ENCODE peak calls at places on chromosomes 3 and 15, in five cellular contexts. One of them, this sample, is unnamed.

GRCh38 chr3:176663819-176664218 is 533.5 kb downstream of the TBL1XR1 start:
- DNase-seq in Jurkat, Clone E6-1: no peak
- DNase-seq in NCI-H774: peak; percentile 65
- DNase-seq in NCI-H748 treated with DMSO at 0.1 percent for 48 hours: peak; percentile 68
- DNase-seq in SK-N-SH: peak; percentile 29
- DNase-seq in this sample: peak; percentile 13

GRCh38 chr3:138059261-138059660 is 49.3 kb downstream of the CLDN18 start:
- DNase-seq in Jurkat, Clone E6-1: no peak
- DNase-seq in NCI-H774: no peak
- DNase-seq in NCI-H748 treated with DMSO at 0.1 percent for 48 hours: no peak
- DNase-seq in SK-N-SH: no peak
- DNase-seq in this sample: no peak

GRCh38 chr15:38195191-38195901 is 57.3 kb upstream of the SPRED1 start:
- DNase-seq in Jurkat, Clone E6-1: no peak
- DNase-seq in NCI-H774: peak; percentile 22
- DNase-seq in NCI-H748 treated with DMSO at 0.1 percent for 48 hours: no peak
- DNase-seq in SK-N-SH: no peak
- DNase-seq in this sample: no peak

GRCh38 chr3:124923833-124924232 is 10.7 kb downstream of the MUC13 start:
- DNase-seq in Jurkat, Clone E6-1: no peak
- DNase-seq in NCI-H774: no peak
- DNase-seq in NCI-H748 treated with DMSO at 0.1 percent for 48 hours: no peak
- DNase-seq in SK-N-SH: no peak
- DNase-seq in this sample: no peak

GRCh38 chr15:77852241-77853007 is 219.7 kb upstream of the LINGO1 start:
- DNase-seq in Jurkat, Clone E6-1: no peak
- DNase-seq in NCI-H774: no peak
- DNase-seq in NCI-H748 treated with DMSO at 0.1 percent for 48 hours: no peak
- DNase-seq in SK-N-SH: no peak
- DNase-seq in this sample: no peak

GRCh38 chr3:169871129-169871886 is 1.6 kb upstream of the LRRC31 start:
- DNase-seq in Jurkat, Clone E6-1: peak; percentile 68
- DNase-seq in NCI-H774: no peak
- DNase-seq in NCI-H748 treated with DMSO at 0.1 percent for 48 hours: no peak
- DNase-seq in SK-N-SH: no peak
- DNase-seq in this sample: no peak

GRCh38 chr3:41450416-41451231 is 251.3 kb downstream of the CTNNB1 start:
- DNase-seq in Jurkat, Clone E6-1: no peak
- DNase-seq in NCI-H774: no peak
- DNase-seq in NCI-H748 treated with DMSO at 0.1 percent for 48 hours: no peak
- DNase-seq in SK-N-SH: no peak
- DNase-seq in this sample: no peak

GRCh38 chr15:57732526-57733331 is 26.2 kb downstream of the POLR2M start:
- DNase-seq in Jurkat, Clone E6-1: peak; percentile 46
- DNase-seq in NCI-H774: peak; percentile 36
- DNase-seq in NCI-H748 treated with DMSO at 0.1 percent for 48 hours: no peak
- DNase-seq in SK-N-SH: peak; percentile 51
- DNase-seq in this sample: peak; percentile 65

GRCh38 chr3:167811071-167811470 is 75.5 kb downstream of the SERPINI1 start:
- DNase-seq in Jurkat, Clone E6-1: no peak
- DNase-seq in NCI-H774: no peak
- DNase-seq in NCI-H748 treated with DMSO at 0.1 percent for 48 hours: no peak
- DNase-seq in SK-N-SH: no peak
- DNase-seq in this sample: no peak

GRCh38 chr15:70741677-70742293 is 21.6 kb downstream of the UACA start:
- DNase-seq in Jurkat, Clone E6-1: no peak
- DNase-seq in NCI-H774: no peak
- DNase-seq in NCI-H748 treated with DMSO at 0.1 percent for 48 hours: peak; percentile 6
- DNase-seq in SK-N-SH: no peak
- DNase-seq in this sample: no peak

GRCh38 chr15:71151061-71151460 is 35.8 kb downstream of the THSD4 start:
- DNase-seq in Jurkat, Clone E6-1: no peak
- DNase-seq in NCI-H774: no peak
- DNase-seq in NCI-H748 treated with DMSO at 0.1 percent for 48 hours: no peak
- DNase-seq in SK-N-SH: no peak
- DNase-seq in this sample: no peak

This sample was measured in BE2C.